ENCODE peak calls at places on chromosome 3, in four cellular contexts. Q is neural crest cell, L is endothelial cell, Y is upper lobe of right lung. J is an unnamed sample.

GRCh38 chr3:148528024-148528423 is 169.7 kb upstream of the AGTR1 start:
- DNase-seq in L (no peak), Y (no peak), Q (no peak), J (no peak)

GRCh38 chr3:60552581-60552980 is 698.7 kb downstream of the FHIT start:
- DNase-seq in L (no peak), Q (no peak), Y (no peak), J (no peak)

GRCh38 chr3:71493372-71493771 is 90.2 kb downstream of the FOXP1 start:
- DNase-seq in Y (no peak), L (no peak), Q (no peak), J (no peak)

GRCh38 chr3:186843039-186843432 is 526 bp downstream of the ADIPOQ start:
- DNase-seq in L (no peak), Q (no peak), Y (no peak), J (no peak)

GRCh38 chr3:87167634-87168456 is 59.3 kb upstream of the CHMP2B start:
- DNase-seq in Y (no peak), L (peak; percentile 41), Q (peak; percentile 35), J (no peak)

GRCh38 chr3:108509263-108509662 is 1.1 kb downstream of the MYH15 start:
- DNase-seq in L (no peak), Q (no peak), Y (no peak), J (no peak)

GRCh38 chr3:178597388-178597787 is 61.2 kb downstream of the KCNMB2 start:
- DNase-seq in L (no peak), Q (no peak), Y (no peak), J (no peak)

GRCh38 chr3:115428825-115429224 is 194.5 kb upstream of the GAP43 start:
- DNase-seq in L (no peak), Y (no peak), Q (no peak), J (no peak)

GRCh38 chr3:7915356-7915755 is 586.3 kb upstream of the LMCD1 start:
- DNase-seq in L (no peak), Q (no peak), Y (no peak), J (no peak)

GRCh38 chr3:36197176-36197575 is 183.1 kb upstream of the STAC start:
- DNase-seq in Y (no peak), L (no peak), Q (no peak), J (no peak)

GRCh38 chr3:61847784-61848462 is 286.6 kb downstream of the PTPRG start:
- DNase-seq in Y (peak; percentile 84), Q (no peak), L (no peak), J (no peak)

GRCh38 chr3:6799264-6799915 is 61.5 kb upstream of the GRM7 start:
- DNase-seq in Q (peak; percentile 43), Y (no peak), L (peak; percentile 41), J (peak; percentile 45)

GRCh38 chr3:46903341-46904302 is 26.1 kb downstream of the PTH1R start:
- DNase-seq in Q (no peak), Y (peak; percentile 63), L (no peak), J (no peak)

GRCh38 chr3:46482632-46483311 is 15.0 kb upstream of the RTP3 start:
- DNase-seq in L (no peak), Q (no peak), Y (no peak), J (no peak)

GRCh38 chr3:185200639-185201038 is 47.8 kb upstream of the C3orf70 start:
- DNase-seq in Y (no peak), Q (no peak), L (no peak), J (no peak)

GRCh38 chr3:197801801-197802504 is 10.9 kb downstream of the LRCH3 start:
- DNase-seq in Y (no peak), Q (no peak), L (no peak), J (no peak)
- TF ChIP-seq CTCF in Y (peak; percentile 38), Q (peak; percentile 50), L (peak; percentile 9), J (no peak)

GRCh38 chr3:50352762-50353161 is 2.1 kb downstream of the CYB561D2 start:
- DNase-seq in Q (no peak), Y (no peak), L (no peak), J (no peak)
- TF ChIP-seq CTCF in Q (no peak), Y (peak; percentile 5), L (no peak), J (no peak)

DNA sequence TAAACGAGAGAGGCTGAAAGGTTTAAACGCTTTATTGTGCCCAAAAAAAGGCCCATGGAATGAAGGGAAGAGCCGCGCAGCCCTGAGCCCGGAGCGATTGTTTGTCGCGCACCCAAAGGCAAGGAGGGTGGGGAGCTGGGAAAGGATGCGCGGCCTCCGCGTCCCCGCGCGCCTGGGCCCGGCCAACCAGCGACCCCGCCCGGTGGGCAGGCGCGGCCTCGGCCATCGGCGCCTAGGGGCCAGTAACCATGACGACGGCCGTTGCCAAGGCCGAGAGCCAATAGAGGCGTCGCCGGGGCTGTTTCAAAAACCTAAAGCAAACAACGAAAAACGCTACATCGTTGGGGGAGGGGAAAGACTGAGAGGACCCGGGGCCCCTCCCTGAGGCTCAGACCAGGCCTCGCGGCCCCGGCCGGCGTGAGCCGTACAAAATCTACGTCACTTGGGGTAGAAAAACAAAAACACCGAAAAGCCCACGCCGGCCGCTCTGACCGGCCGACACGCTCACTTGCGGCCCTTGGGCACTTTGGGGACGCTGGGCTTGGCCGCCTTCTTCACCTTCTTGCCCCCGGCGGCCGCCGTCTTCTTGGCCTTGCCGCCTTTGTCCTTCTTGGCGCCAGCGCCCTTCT is 36.2 kb downstream of the HMCES start:
- DNase-seq in Q (peak; percentile 88), Y (peak; percentile 89), L (peak; percentile 86), J (peak; percentile 73)
- TF ChIP-seq CTCF in Q (no peak), Y (peak; percentile 26), L (no peak), J (no peak)

DNA sequence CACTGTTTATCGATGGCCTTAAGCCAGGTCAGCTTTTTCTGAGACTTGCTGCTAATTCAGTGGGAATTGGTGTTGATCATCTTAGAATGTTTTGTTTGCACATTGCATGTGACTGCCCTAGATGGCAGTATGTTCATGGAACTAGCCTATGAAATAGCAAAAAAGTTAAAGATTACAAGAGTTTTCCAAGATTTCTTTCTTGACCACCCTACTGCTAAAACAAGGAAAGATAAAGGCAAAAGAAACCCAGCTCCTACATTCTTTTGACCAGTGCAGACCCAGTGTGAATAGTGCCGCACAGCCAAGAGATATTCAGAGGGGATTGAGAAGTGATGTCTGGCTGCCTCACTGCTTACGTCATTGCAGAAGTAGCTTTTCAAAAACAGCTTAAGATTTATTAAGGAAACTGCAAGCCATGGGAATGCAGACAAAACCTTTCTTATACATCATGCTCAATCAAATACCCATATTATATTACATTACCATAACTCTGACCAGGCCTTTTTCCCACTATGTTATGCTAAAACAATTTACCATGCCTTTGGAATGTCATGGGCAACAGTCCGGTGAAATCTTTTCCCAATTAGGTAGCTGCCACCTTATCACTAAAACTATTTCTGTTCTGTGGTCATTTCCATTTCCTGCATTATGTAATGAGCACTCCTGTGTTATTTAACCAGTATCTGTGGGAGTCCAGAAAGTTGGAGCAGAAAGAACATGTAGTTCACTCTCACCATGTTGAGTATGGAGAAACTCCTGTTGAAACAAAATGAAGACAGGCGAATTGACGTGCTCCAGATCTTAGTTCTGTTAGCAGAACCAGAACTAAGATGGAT is 6.0 kb downstream of the PHLDB2 start:
- DNase-seq in L (no peak), Y (no peak), Q (no peak), J (no peak)
- TF ChIP-seq CTCF in L (no peak), Y (no peak), Q (no peak), J (no peak)

DNA sequence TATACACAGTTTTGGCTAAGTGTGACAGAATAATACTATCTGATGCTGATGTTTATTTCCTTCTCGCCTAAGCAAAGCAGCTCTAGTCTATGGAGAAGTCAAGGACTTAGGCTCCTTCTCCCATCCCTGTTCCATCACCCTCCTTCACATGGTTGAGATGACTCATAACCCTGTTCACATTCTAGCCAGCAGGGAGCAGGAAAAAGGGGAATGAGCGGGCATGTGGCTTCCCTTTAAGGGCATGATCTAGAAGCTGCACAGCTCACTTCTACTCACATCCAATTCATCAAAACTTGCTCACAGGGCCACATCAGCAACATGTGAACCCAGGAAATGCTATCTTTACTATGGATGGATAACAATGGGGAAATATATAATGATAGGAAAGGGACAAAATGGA is 40.9 kb downstream of the CBLB start:
- DNase-seq in Y (no peak), Q (no peak), L (peak; percentile 22), J (no peak)
- TF ChIP-seq CTCF in Y (no peak), Q (peak; percentile 31), L (no peak), J (no peak)

GRCh38 chr3:139934557-139935070 is 371 bp upstream of the CLSTN2 start:
- DNase-seq in Y (peak; percentile 65), L (peak; percentile 73), Q (peak; percentile 53), J (peak; percentile 43)
- TF ChIP-seq CTCF in Y (no peak), L (no peak), Q (peak; percentile 60), J (no peak)